ENCODE peak calls at places on chromosome 20, in four cellular contexts. Y is IMR-90, C is H9, R is aorta. Z is an unnamed sample.

GRCh38 chr20:18254615-18255014 is 33.7 kb upstream of the ZNF133 start:
- DNase-seq in Y (no peak), C (no peak), R (no peak), Z (no peak)

GRCh38 chr20:1002682-1003561 is 811 bp upstream of the RSPO4 start:
- DNase-seq in Y (no peak), C (no peak), R (no peak), Z (no peak)

GRCh38 chr20:675453-676314 is at the start of gene SCRT2:
- DNase-seq in Y (peak; percentile 65), C (peak; percentile 81), R (peak; percentile 95), Z (peak; percentile 54)

GRCh38 chr20:18428490-18429173 is 38.2 kb downstream of the DZANK1 start:
- DNase-seq in Y (peak; percentile 16), C (no peak), R (no peak), Z (no peak)

GRCh38 chr20:23456416-23456815 is 3.7 kb upstream of the CST11 start:
- DNase-seq in Y (no peak), C (no peak), R (no peak), Z (no peak)

GRCh38 chr20:14992961-14993360 is 655.5 kb upstream of the FLRT3 start:
- DNase-seq in Y (no peak), C (no peak), R (no peak), Z (no peak)

GRCh38 chr20:34083137-34083536 is 28.9 kb downstream of the EIF2S2 start:
- DNase-seq in Y (peak; percentile 86), C (no peak), R (peak; percentile 86), Z (no peak)

GRCh38 chr20:16017656-16018055 is 555.6 kb downstream of the KIF16B start:
- DNase-seq in Y (no peak), C (no peak), R (no peak), Z (no peak)

GRCh38 chr20:6007094-6007528 is 46.7 kb downstream of the LRRN4 start:
- DNase-seq in Y (no peak), C (no peak), R (no peak), Z (no peak)

GRCh38 chr20:52056203-52057062 is 135.1 kb downstream of the ZFP64 start:
- DNase-seq in Y (peak; percentile 95), C (no peak), R (no peak), Z (no peak)

GRCh38 chr20:57663241-57663640 is 43.0 kb upstream of the ZBP1 start:
- DNase-seq in Y (no peak), C (no peak), R (peak; percentile 60), Z (no peak)

GRCh38 chr20:60046011-60046413 is 87.8 kb downstream of the CDH26 start:
- DNase-seq in Y (peak; percentile 72), C (no peak), R (no peak), Z (no peak)

GRCh38 chr20:29497261-29497671 is 1760.2 kb upstream of the DEFB115 start:
- DNase-seq in Y (no peak), C (no peak), R (no peak), Z (no peak)

GRCh38 chr20:45235995-45236394 is 14.8 kb downstream of the SEMG2 start:
- DNase-seq in Y (no peak), C (peak; percentile 77), R (no peak), Z (no peak)

GRCh38 chr20:32336918-32337347 is 21.2 kb upstream of the ASXL1 start:
- DNase-seq in Y (peak; percentile 54), C (no peak), R (no peak), Z (no peak)

GRCh38 chr20:46139243-46139889 is 21.3 kb downstream of the CD40 start:
- DNase-seq in Y (no peak), C (no peak), R (no peak), Z (no peak)

GRCh38 chr20:16922834-16923233 is 174.7 kb downstream of the OTOR start:
- DNase-seq in Y (peak; percentile 95), C (no peak), R (no peak), Z (no peak)

GRCh38 chr20:61387204-61387958 is 135.3 kb downstream of the CDH4 start:
- DNase-seq in Y (peak; percentile 41), C (peak; percentile 63), R (peak; percentile 71), Z (peak; percentile 7)

GRCh38 chr20:35432430-35432735 is 5.6 kb downstream of the GDF5 start:
- DNase-seq in Y (no peak), C (no peak), R (no peak), Z (no peak)

GRCh38 chr20:9884666-9885065 is 45.8 kb upstream of the PAK5 start:
- DNase-seq in Y (peak; percentile 1), C (no peak), R (no peak), Z (no peak)

GRCh38 chr20:7943891-7944290 is 3.6 kb upstream of the HAO1 start:
- DNase-seq in Y (no peak), C (no peak), R (no peak), Z (no peak)

GRCh38 chr20:57882451-57883161 is 172.8 kb upstream of the PMEPA1 start:
- DNase-seq in Y (no peak), C (no peak), R (peak; percentile 53), Z (no peak)

GRCh38 chr20:63290677-63291472 is 2.1 kb upstream of the COL20A1 start:
- DNase-seq in Y (peak; percentile 11), C (peak; percentile 85), R (no peak), Z (peak; percentile 21)

GRCh38 chr20:32945710-32946221 is 58.5 kb downstream of the SUN5 start:
- DNase-seq in Y (peak; percentile 34), C (no peak), R (no peak), Z (no peak)

GRCh38 chr20:8163543-8163942 is 31.5 kb downstream of the PLCB1 start:
- DNase-seq in Y (no peak), C (no peak), R (no peak), Z (no peak)

GRCh38 chr20:1327241-1327653 is 1.7 kb downstream of the SDCBP2 start:
- DNase-seq in Y (peak; percentile 79), C (peak; percentile 25), R (no peak), Z (no peak)

GRCh38 chr20:63056236-63057132 is 49.7 kb upstream of the BHLHE23 start:
- DNase-seq in Y (no peak), C (peak; percentile 77), R (peak; percentile 79), Z (peak; percentile 44)

GRCh38 chr20:39986231-39986904 is 702.7 kb downstream of the MAFB start:
- DNase-seq in Y (peak; percentile 28), C (no peak), R (peak; percentile 70), Z (no peak)

GRCh38 chr20:3277686-3278465 is 38.9 kb upstream of the SLC4A11 start:
- DNase-seq in Y (no peak), C (no peak), R (no peak), Z (no peak)

GRCh38 chr20:55394592-55394991 is 610.7 kb downstream of the CBLN4 start:
- DNase-seq in Y (no peak), C (no peak), R (no peak), Z (no peak)

DNA sequence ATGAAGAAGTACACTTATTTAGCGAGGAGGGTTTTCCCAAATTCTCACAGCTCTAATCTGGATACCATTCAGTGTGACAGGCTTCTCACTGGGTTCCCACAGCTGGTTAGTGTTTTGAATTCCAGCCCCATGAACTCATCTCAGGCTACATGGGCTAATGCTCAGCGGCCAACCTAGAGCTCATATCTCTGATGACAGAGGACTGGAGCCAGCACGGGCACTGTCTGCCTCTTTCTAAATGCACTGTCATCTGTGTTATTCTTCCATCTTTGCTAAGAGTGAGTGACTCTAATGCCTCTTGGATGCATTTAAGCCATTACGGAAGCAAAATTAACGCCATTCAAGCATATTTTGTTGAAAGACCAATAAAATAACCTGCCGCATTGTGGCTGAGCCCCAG is 308.9 kb upstream of the JAG1 start:
- DNase-seq in Y (peak; percentile 94), C (no peak), R (peak; percentile 77), Z (no peak)
- H3K27ac ChIP-seq in Y (no peak overlapping the region), C (no peak overlapping the region), R (peak overlapping the region; percentile 14), Z (no peak overlapping the region)

DNA sequence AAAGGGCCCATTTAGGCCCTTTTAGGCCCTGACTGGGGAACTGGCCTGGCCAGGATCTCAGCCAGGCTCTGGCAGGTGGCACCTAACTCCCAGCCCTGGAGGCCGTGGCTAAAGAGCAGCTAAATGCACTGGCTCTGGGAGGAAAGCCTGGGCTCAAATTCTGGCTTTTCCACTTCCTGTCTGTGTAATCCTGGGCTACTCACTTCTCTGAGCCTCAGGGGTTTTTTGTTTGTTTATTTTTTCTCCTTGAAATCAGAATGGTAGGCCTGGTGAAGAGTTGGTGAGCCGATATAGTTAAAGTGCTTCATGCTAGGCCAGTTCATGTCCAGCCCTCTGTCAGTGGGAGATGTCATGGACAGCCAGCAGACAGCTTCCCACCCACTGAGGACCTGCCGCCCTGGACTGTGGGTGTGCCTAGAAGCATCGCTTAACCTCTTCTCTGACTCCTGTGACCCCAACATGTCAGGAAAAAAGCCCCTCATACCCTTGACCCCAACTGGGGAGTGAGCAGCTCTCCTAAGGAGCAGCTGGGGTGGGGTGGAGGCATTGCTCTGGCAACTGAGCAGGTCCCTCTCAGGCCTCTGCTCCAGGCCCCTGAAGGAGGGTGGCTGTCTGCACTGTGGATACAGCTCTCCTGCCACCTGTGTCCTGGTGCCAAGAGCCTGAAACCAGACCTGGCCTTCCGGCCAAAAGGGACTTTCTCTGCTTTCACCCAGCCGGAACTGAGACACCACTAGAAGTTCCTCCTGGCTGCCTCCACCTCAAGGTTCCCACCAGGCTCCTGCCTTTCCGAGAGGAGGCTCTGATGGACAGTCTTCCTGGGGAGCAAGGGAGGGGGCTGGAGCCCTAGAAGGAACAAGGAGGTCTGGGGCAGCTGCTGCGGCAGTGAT is 57.2 kb upstream of the MYL9 start:
- DNase-seq in Y (peak; percentile 75), C (no peak), R (no peak), Z (no peak)
- H3K27ac ChIP-seq in Y (peak overlapping the region; percentile 12), C (no peak overlapping the region), R (peak overlapping the region; percentile 40), Z (no peak overlapping the region)

GRCh38 chr20:4904127-4904860 is 97.0 kb downstream of the SLC23A2 start:
- DNase-seq in Y (no peak), C (no peak), R (no peak), Z (no peak)
- H3K27ac ChIP-seq in Y (no peak overlapping the region), C (no peak overlapping the region), R (no peak overlapping the region), Z (no peak overlapping the region)

GRCh38 chr20:40991181-40991889 is 37.3 kb upstream of the TOP1 start:
- DNase-seq in Y (no peak), C (no peak), R (no peak), Z (peak; percentile 32)
- H3K27ac ChIP-seq in Y (peak overlapping the region; percentile 19), C (no peak overlapping the region), R (no peak overlapping the region), Z (no peak overlapping the region)

GRCh38 chr20:50794846-50795634 is at the start of gene BCAS4:
- DNase-seq in Y (peak; percentile 79), C (peak; percentile 93), R (peak; percentile 89), Z (peak; percentile 67)
- H3K27ac ChIP-seq in Y (peak within 1 kb of the TSS; percentile 58), C (no peak within 1 kb of the TSS), R (no peak within 1 kb of the TSS), Z (no peak within 1 kb of the TSS)

DNA sequence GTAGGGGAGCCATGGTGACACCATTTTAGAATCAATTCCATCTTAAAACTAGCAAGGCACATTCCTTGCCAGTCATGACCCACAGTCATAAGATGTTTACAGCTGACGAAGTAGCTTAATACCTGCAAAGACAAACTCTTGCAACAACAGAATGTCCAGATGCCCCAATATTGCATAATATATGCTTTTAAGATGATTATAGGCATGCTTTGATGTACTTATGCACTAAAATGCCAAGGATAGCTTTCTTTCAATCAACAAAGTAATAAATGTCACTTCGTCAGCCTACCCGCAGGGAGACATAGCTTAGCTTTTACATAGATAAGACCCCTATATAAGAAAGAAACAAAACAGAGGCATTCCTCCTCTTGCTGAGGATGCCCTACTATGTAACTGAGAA is 26.7 kb downstream of the ACSS1 start:
- DNase-seq in Y (no peak), C (no peak), R (no peak), Z (no peak)
- H3K27ac ChIP-seq in Y (no peak overlapping the region), C (no peak overlapping the region), R (no peak overlapping the region), Z (peak overlapping the region; percentile 98)